ENCODE peak calls at places on chromosomes 1 and 21, in six cellular contexts. R is H1, L is SK-N-SH, N is K562, O is GM12878, Q is HepG2. Y is an unnamed sample.

GRCh38 chr1:29586991-29587745 is 350.8 kb downstream of the PTPRU start:
- DNase-seq in R (peak), L (no peak), N (no peak), O (no peak), Q (no peak), Y (no peak)

GRCh38 chr1:109754738-109755137 is 9.0 kb downstream of the EPS8L3 start:
- DNase-seq in R (no peak), L (no peak), N (no peak), O (no peak), Q (no peak), Y (no peak)

GRCh38 chr1:28173980-28174297 is 2.6 kb downstream of the PTAFR start:
- DNase-seq in R (no peak), L (peak), N (no peak), O (no peak), Q (no peak), Y (no peak)

GRCh38 chr1:226691257-226691656 is 47.8 kb downstream of the ITPKB start:
- DNase-seq in R (no peak), L (no peak), N (no peak), O (no peak), Q (no peak), Y (no peak)

GRCh38 chr1:149931212-149931805 is 3.7 kb upstream of the SF3B4 start:
- DNase-seq in R (no peak), L (no peak), N (no peak), O (no peak), Q (no peak), Y (no peak)

GRCh38 chr1:22527555-22528296 is 35.6 kb upstream of the EPHA8 start:
- DNase-seq in R (no peak), L (peak), N (no peak), O (no peak), Q (no peak), Y (no peak)

GRCh38 chr1:185045793-185046441 is 559 bp downstream of the RNF2 start:
- DNase-seq in R (peak), L (peak), N (peak), O (no peak), Q (no peak), Y (no peak)

GRCh38 chr1:17438977-17439249 is 564 bp downstream of the RCC2 start:
- DNase-seq in R (no peak), L (peak), N (no peak), O (no peak), Q (no peak), Y (no peak)

GRCh38 chr1:25030674-25031589 is 100.9 kb upstream of the RUNX3 start:
- DNase-seq in R (no peak), L (no peak), N (no peak), O (peak), Q (no peak), Y (peak)

GRCh38 chr1:170221495-170221894 is 75.7 kb downstream of the NTMT2 start:
- DNase-seq in R (no peak), L (no peak), N (no peak), O (no peak), Q (no peak), Y (no peak)

GRCh38 chr1:16905112-16905855 is 9.5 kb downstream of the RNU1-2 start:
- DNase-seq in R (peak), L (no peak), N (peak), O (peak), Q (peak), Y (no peak)

GRCh38 chr1:207565546-207566468 is 69.8 kb downstream of the CR1 start:
- DNase-seq in R (peak), L (no peak), N (peak), O (no peak), Q (no peak), Y (peak)

GRCh38 chr1:225963735-225964530 is 22.9 kb upstream of the LEFTY2 start:
- DNase-seq in R (no peak), L (no peak), N (no peak), O (no peak), Q (no peak), Y (no peak)

GRCh38 chr1:63643517-63643916 is 50.3 kb downstream of the PGM1 start:
- DNase-seq in R (no peak), L (no peak), N (no peak), O (no peak), Q (no peak), Y (no peak)

GRCh38 chr1:158930504-158930903 is 848 bp upstream of the PYHIN1 start:
- DNase-seq in R (no peak), L (no peak), N (no peak), O (no peak), Q (no peak), Y (no peak)

GRCh38 chr1:115644109-115644508 is 2.3 kb downstream of the VANGL1 start:
- DNase-seq in R (no peak), L (no peak), N (no peak), O (no peak), Q (no peak), Y (no peak)

GRCh38 chr1:69569983-69570755 is 2.4 kb downstream of the LRRC7 start:
- DNase-seq in R (peak), L (no peak), N (peak), O (no peak), Q (no peak), Y (no peak)

GRCh38 chr1:18302788-18303413 is 177.8 kb upstream of the KLHDC7A start:
- DNase-seq in R (peak), L (peak), N (peak), O (no peak), Q (no peak), Y (no peak)

GRCh38 chr1:192476802-192477298 is 98.7 kb upstream of the RGS1 start:
- DNase-seq in R (no peak), L (no peak), N (peak), O (peak), Q (no peak), Y (peak)

GRCh38 chr1:26785611-26786436 is 1.9 kb upstream of the PIGV start:
- DNase-seq in R (no peak), L (no peak), N (peak), O (no peak), Q (no peak), Y (peak)

GRCh38 chr1:243598433-243598832 is 251.6 kb downstream of the AKT3 start:
- DNase-seq in R (no peak), L (no peak), N (no peak), O (no peak), Q (no peak), Y (peak)

GRCh38 chr1:8825985-8826481 is 8.6 kb upstream of the RERE start:
- DNase-seq in R (no peak), L (no peak), N (no peak), O (no peak), Q (no peak), Y (no peak)

GRCh38 chr1:230170610-230171009 is 103.6 kb downstream of the GALNT2 start:
- DNase-seq in R (peak), L (no peak), N (no peak), O (no peak), Q (no peak), Y (no peak)

GRCh38 chr1:119294728-119295127 is 73.9 kb upstream of the HAO2 start:
- DNase-seq in R (no peak), L (no peak), N (no peak), O (no peak), Q (peak), Y (no peak)

GRCh38 chr1:22906968-22907367 is 65.7 kb downstream of the LACTBL1 start:
- DNase-seq in R (no peak), L (peak), N (no peak), O (no peak), Q (no peak), Y (no peak)

GRCh38 chr1:48026275-48026674 is 29.1 kb upstream of the TRABD2B start:
- DNase-seq in R (no peak), L (no peak), N (no peak), O (no peak), Q (no peak), Y (peak)

GRCh38 chr1:169586067-169586394 is 250 bp downstream of the F5 start:
- DNase-seq in R (no peak), L (no peak), N (no peak), O (no peak), Q (no peak), Y (no peak)

GRCh38 chr1:36673207-36673606 is 190.5 kb upstream of the CSF3R start:
- DNase-seq in R (no peak), L (no peak), N (no peak), O (no peak), Q (no peak), Y (no peak)

GRCh38 chr1:239239529-239239928 is 146.8 kb upstream of the CHRM3 start:
- DNase-seq in R (no peak), L (no peak), N (no peak), O (no peak), Q (no peak), Y (no peak)

GRCh38 chr1:66478116-66478515 is 55.8 kb upstream of the SGIP1 start:
- DNase-seq in R (no peak), L (no peak), N (no peak), O (no peak), Q (no peak), Y (no peak)

GRCh38 chr21:31987696-31988095 is 114.9 kb downstream of the HUNK start:
- DNase-seq in R (no peak), L (no peak), N (no peak), O (no peak), Q (no peak), Y (no peak)

GRCh38 chr1:25862785-25863485 is 3.7 kb upstream of the AUNIP start:
- DNase-seq in R (no peak), L (no peak), N (no peak), O (no peak), Q (no peak), Y (no peak)

GRCh38 chr1:30879126-30879786 is 29.3 kb downstream of the SDC3 start:
- DNase-seq in R (no peak), L (no peak), N (no peak), O (no peak), Q (no peak), Y (no peak)
- TF ChIP-seq GABPA in R (no peak), L (no peak), N (no peak), O (no peak), Q (no peak), Y (no peak)

GRCh38 chr1:180167021-180167701 is 12.5 kb downstream of the QSOX1 start:
- DNase-seq in R (no peak), L (peak), N (no peak), O (no peak), Q (no peak), Y (no peak)

GRCh38 chr1:180169641-180170155 is 15.0 kb downstream of the QSOX1 start:
- DNase-seq in R (no peak), L (no peak), N (no peak), O (no peak), Q (no peak), Y (no peak)

GRCh38 chr1:180167721-180168467 is 13.2 kb downstream of the QSOX1 start:
- DNase-seq in R (peak), L (no peak), N (no peak), O (no peak), Q (peak), Y (no peak)

GRCh38 chr1:180170569-180170968 is 15.9 kb downstream of the QSOX1 start:
- DNase-seq in R (no peak), L (no peak), N (no peak), O (no peak), Q (peak), Y (no peak)

DNA sequence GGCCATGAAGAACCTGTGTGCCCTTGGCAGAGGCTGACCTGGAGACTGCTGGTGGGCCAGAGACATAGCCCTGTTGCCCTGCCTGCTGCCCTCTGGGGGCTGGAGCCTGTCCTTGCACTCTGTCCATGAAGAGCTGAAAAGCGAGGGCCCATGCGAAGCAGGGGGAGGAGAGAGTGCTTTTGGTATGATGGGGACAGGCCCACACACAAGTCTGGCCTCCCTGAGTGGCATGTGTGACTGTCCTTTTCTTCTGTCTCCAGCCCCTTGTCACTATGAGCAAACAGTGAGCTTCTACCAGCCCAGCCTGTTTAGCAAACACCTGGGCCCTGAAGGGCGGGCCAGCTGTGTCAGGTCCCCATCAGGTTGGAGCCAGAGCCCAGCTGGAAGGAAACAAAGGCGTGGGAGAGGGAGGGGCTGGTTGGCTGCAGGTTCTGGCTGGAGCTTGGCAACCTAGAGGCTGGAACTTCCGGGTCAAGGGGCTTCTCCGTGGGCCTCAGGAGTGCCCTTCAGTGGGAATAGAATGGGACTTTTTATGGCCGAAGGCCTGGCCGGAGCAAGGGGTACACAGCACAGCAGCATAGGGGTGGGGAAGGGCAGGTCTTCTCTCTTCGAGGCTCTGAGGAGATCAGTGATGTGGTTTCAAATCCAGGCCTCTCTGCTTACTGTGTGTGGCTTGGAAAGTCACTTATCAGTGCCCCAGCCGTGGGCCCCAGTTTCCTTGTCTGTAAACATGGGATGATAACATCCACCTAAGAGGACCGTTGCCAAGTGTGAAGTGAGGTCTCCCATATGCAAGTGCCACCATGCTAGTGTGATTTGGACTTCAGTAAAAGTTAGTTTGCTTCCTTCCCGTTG is 14.3 kb downstream of the QSOX1 start:
- DNase-seq in R (peak), L (peak), N (peak), O (no peak), Q (peak), Y (no peak)
- TF ChIP-seq CTCF in R (peak), L (peak), N (peak), O (peak), Q (peak), Y (no peak)

GRCh38 chr1:232435746-232436145 is 194.2 kb downstream of the SIPA1L2 start:
- DNase-seq in R (no peak), L (no peak), N (no peak), O (no peak), Q (no peak), Y (no peak)
- TF ChIP-seq GABPA in R (no peak), L (no peak), N (no peak), O (no peak), Q (no peak), Y (no peak)

DNA sequence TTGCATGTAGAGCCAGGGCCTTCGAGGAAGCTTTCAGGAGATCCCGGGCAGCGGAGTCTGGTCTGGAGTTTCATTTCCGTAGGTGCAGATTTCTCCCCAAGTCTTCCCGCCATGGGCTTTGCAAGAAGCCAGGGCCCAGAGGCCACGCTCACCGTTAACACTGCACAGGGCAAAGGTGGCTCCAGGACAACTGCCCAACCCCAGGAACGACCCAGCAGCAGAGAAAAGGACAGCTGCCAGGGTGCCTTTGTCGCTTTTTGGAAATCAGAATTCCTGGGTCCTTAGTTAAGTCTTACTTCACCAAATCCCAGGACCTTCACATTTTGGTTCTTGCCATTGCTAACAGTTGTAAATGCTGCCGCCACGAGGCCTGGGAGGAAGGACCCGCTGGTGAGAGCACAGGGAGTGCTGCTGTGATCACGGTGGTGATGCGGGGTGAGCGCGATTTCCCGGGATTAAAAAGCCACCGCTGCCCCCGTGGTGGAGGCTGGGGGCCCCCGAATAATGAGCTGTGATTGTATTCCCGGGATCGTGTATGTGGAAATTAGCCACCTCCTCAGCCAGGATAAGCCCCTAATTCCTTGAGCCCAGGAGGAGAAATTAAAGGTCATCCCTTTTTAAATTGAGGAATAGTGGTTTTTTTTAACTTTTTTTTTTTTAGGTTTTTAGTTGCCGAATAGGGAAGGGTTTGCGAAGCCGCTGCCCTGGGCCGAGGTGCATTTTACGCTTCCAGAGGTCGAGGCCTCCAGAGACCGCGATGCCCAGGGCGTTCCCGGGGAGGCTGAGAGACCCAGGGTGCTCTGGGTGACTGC is 8.2 kb downstream of the SIM2 start:
- DNase-seq in R (peak), L (peak), N (peak), O (no peak), Q (no peak), Y (no peak)
- TF ChIP-seq CTCF in R (no peak), L (peak), N (peak), O (no peak), Q (no peak), Y (no peak)

GRCh38 chr1:55443175-55443933 is 228.2 kb upstream of the USP24 start:
- DNase-seq in R (no peak), L (no peak), N (peak), O (no peak), Q (peak), Y (no peak)
- TF ChIP-seq GABPA in R (no peak), L (no peak), N (no peak), O (no peak), Q (no peak), Y (no peak)

Y was measured in HL-60.